ENCODE peak calls at places on chromosomes 11 and 22, in nine cellular contexts. E, D, C, S, T, F, B, M and W are unnamed samples.

GRCh38 chr11:77127969-77128691 is at the start of gene MYO7A:
- DNase-seq in E (no peak), D (peak), C (no peak), S (peak), T (peak), F (no peak), B (peak), M (peak), W (no peak)

GRCh38 chr11:110525883-110526282 is 96.1 kb downstream of the FDX1 start:
- DNase-seq in E (no peak), D (no peak), C (peak), S (no peak), T (no peak), F (peak), B (no peak), M (no peak), W (peak)

GRCh38 chr11:77073328-77074001 is 6.7 kb downstream of the CAPN5 start:
- DNase-seq in E (no peak), D (peak), C (peak), S (peak), T (peak), F (peak), B (no peak), M (peak), W (peak)

GRCh38 chr22:39716534-39716933 is 146.0 kb downstream of the CACNA1I start:
- DNase-seq in E (no peak), D (no peak), C (no peak), S (no peak), T (no peak), F (no peak), B (no peak), M (no peak), W (no peak)

GRCh38 chr11:617248-617911 is 1.6 kb upstream of the IRF7 start:
- DNase-seq in E (no peak), D (no peak), C (no peak), S (no peak), T (no peak), F (no peak), B (no peak), M (no peak), W (no peak)

GRCh38 chr11:22536036-22536435 is 89.6 kb downstream of the FANCF start:
- DNase-seq in E (no peak), D (no peak), C (no peak), S (no peak), T (no peak), F (no peak), B (no peak), M (no peak), W (peak)

GRCh38 chr11:68593441-68593840 is 90.9 kb upstream of the GAL start:
- DNase-seq in E (no peak), D (no peak), C (no peak), S (no peak), T (no peak), F (no peak), B (no peak), M (no peak), W (no peak)

GRCh38 chr11:75313457-75314272 is 37.8 kb downstream of the ARRB1 start:
- DNase-seq in E (no peak), D (no peak), C (peak), S (peak), T (peak), F (peak), B (no peak), M (no peak), W (no peak)

GRCh38 chr11:62710001-62710345 is 2.5 kb downstream of the GNG3 start:
- DNase-seq in E (peak), D (no peak), C (no peak), S (peak), T (no peak), F (no peak), B (peak), M (no peak), W (no peak)

GRCh38 chr22:19098157-19098556 is 24.1 kb downstream of the DGCR2 start:
- DNase-seq in E (no peak), D (no peak), C (no peak), S (no peak), T (no peak), F (no peak), B (no peak), M (no peak), W (no peak)

GRCh38 chr11:82722236-82722635 is 11.4 kb downstream of the FAM181B start:
- DNase-seq in E (no peak), D (no peak), C (no peak), S (no peak), T (no peak), F (no peak), B (no peak), M (no peak), W (no peak)

GRCh38 chr11:114134870-114135269 is 75.4 kb downstream of the ZBTB16 start:
- DNase-seq in E (no peak), D (no peak), C (no peak), S (no peak), T (no peak), F (peak), B (no peak), M (no peak), W (peak)

GRCh38 chr11:14234446-14234845 is 124.5 kb downstream of the RRAS2 start:
- DNase-seq in E (no peak), D (no peak), C (no peak), S (no peak), T (no peak), F (no peak), B (no peak), M (no peak), W (no peak)

GRCh38 chr22:23246982-23247766 is 66.9 kb downstream of the BCR start:
- DNase-seq in E (no peak), D (no peak), C (no peak), S (no peak), T (no peak), F (no peak), B (no peak), M (no peak), W (no peak)

DNA sequence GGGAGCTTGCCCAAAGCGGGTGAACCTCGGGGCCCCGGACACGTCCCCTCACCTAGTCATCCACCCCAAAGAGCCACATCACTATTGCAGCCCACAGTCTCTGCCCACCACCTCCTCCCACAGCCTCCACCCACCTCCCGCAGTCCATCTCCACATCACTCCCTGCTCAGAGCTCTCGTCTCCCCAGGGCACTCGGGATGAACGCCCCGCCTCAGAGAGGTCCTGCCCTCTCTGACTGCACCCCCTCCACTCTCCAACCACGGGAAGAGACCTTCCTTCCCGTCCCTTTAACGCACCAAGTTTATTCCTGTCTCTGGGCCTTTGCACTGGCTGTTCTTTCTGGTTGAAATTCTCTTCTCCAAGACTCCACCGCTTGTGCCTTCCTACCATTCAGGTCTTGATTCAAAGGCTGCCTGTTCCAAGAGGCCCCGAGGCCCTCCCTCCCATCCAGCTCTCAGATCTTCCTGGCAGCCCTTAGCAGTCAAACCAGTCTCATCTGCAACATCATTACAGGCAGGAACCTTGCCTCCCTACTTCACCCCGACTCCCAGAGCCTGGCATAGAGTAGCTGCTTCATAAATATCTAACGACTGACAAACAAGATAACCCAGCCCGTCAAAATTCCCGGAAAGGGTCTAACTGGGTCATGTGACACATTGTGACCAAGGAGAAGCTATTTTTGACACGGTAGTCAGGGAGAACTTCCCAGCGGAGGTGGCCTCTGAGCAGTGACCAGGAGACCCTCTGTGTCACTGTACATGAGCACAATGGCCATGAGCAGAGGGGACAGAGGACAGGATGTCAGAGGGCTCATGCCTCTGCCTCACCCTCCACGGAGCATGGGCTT is 11.1 kb downstream of the KCNJ4 start:
- DNase-seq in E (no peak), D (no peak), C (no peak), S (no peak), T (no peak), F (no peak), B (no peak), M (no peak), W (no peak)
- TF ChIP-seq CTCF in E (no peak), D (no peak), C (no peak), S (no peak), T (no peak), F (no peak), B (no peak), M (no peak), W (no peak)

GRCh38 chr11:36622431-36623136 is 24.5 kb upstream of the RAG2 start:
- DNase-seq in E (peak), D (peak), C (no peak), S (no peak), T (no peak), F (peak), B (no peak), M (no peak), W (peak)
- TF ChIP-seq CTCF in E (peak), D (peak), C (no peak), S (peak), T (peak), F (peak), B (peak), M (peak), W (peak)

DNA sequence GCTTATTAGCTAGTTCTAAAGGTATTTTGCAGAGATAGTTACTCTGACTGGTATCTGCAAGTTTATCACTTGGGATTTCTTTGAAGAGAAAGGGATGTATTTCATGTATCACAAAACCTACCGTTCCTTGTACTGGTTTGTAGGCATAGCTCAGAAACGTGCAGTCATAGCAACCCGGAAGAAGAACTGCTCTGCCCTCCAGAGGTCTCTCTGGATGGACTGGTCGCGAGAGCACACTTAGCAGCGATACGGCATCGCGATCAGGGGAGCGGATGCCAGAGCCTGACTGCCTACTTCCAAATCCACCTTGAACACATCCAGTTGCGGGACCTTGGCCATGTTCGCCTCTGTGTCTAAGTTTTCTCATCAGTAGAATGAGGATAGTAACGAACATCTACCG is 143.3 kb downstream of the WNT7B start:
- DNase-seq in E (no peak), D (no peak), C (no peak), S (no peak), T (no peak), F (no peak), B (no peak), M (no peak), W (no peak)
- TF ChIP-seq CTCF in E (no peak), D (no peak), C (no peak), S (no peak), T (no peak), F (no peak), B (no peak), M (no peak), W (no peak)

DNA sequence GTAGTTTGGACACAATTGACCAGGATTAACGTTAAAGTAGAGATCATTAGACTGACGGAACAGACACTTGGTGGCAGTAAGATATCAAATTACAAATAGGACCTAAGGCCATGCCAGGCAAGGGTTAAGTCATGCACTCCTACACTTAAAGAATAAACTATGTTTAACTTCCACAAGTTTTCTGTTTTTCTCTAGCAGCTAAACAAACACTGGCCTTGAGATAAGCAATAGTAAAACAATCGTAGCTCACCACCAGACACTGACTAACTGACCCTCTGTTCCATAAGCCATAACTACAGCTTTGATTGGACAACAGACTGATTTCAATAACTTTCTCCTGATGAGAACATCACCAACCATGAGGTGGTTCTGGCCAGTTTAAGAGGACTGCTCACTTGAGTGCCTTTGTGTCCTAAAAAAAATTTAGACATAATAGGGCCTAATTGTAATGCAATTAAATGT is 2.0 kb upstream of the CEP126 start:
- DNase-seq in E (no peak), D (no peak), C (no peak), S (no peak), T (no peak), F (peak), B (no peak), M (no peak), W (no peak)
- TF ChIP-seq CTCF in E (no peak), D (no peak), C (no peak), S (no peak), T (no peak), F (no peak), B (no peak), M (no peak), W (no peak)

GRCh38 chr11:105693075-105693474 is 83.2 kb downstream of the GRIA4 start:
- DNase-seq in E (no peak), D (no peak), C (no peak), S (no peak), T (no peak), F (no peak), B (no peak), M (no peak), W (no peak)
- TF ChIP-seq CTCF in E (no peak), D (no peak), C (no peak), S (no peak), T (no peak), F (no peak), B (no peak), M (no peak), W (no peak)

GRCh38 chr11:57567512-57568329 is at the start of gene UBE2L6:
- DNase-seq in E (peak), D (peak), C (peak), S (peak), T (peak), F (peak), B (peak), M (peak), W (peak)
- TF ChIP-seq CTCF in E (peak), D (no peak), C (peak), S (no peak), T (no peak), F (peak), B (no peak), M (no peak), W (no peak)

GRCh38 chr11:72705442-72706365 is 31.5 kb upstream of the PDE2A start:
- DNase-seq in E (no peak), D (no peak), C (no peak), S (no peak), T (peak), F (no peak), B (no peak), M (no peak), W (no peak)

GRCh38 chr11:72702842-72703241 is 28.6 kb upstream of the PDE2A start:
- DNase-seq in E (no peak), D (no peak), C (no peak), S (no peak), T (no peak), F (no peak), B (no peak), M (no peak), W (no peak)

GRCh38 chr11:72703281-72704008 is 29.2 kb upstream of the PDE2A start:
- DNase-seq in E (no peak), D (no peak), C (peak), S (peak), T (no peak), F (peak), B (no peak), M (no peak), W (no peak)

GRCh38 chr11:72704783-72705287 is 30.6 kb upstream of the PDE2A start:
- DNase-seq in E (no peak), D (no peak), C (no peak), S (no peak), T (peak), F (no peak), B (no peak), M (no peak), W (no peak)

GRCh38 chr11:72704028-72704782 is 30.0 kb upstream of the PDE2A start:
- DNase-seq in E (no peak), D (no peak), C (no peak), S (no peak), T (peak), F (no peak), B (no peak), M (no peak), W (no peak)
- TF ChIP-seq CTCF in E (no peak), D (no peak), C (no peak), S (no peak), T (peak), F (no peak), B (no peak), M (no peak), W (no peak)

GRCh38 chr22:42820075-42820763 is 36.9 kb downstream of the ARFGAP3 start:
- DNase-seq in E (no peak), D (no peak), C (no peak), S (no peak), T (no peak), F (peak), B (no peak), M (no peak), W (peak)

GRCh38 chr22:42817556-42817955 is 39.5 kb downstream of the ARFGAP3 start:
- DNase-seq in E (no peak), D (no peak), C (no peak), S (no peak), T (no peak), F (no peak), B (no peak), M (no peak), W (no peak)

GRCh38 chr22:42825796-42826195 is 31.3 kb downstream of the ARFGAP3 start:
- DNase-seq in E (no peak), D (no peak), C (no peak), S (no peak), T (no peak), F (no peak), B (no peak), M (no peak), W (no peak)

GRCh38 chr22:42819412-42820069 is 37.5 kb downstream of the ARFGAP3 start:
- DNase-seq in E (no peak), D (no peak), C (no peak), S (no peak), T (no peak), F (no peak), B (no peak), M (no peak), W (no peak)

GRCh38 chr22:42821386-42821785 is 35.7 kb downstream of the ARFGAP3 start:
- DNase-seq in E (no peak), D (no peak), C (no peak), S (no peak), T (no peak), F (no peak), B (no peak), M (no peak), W (no peak)
- TF ChIP-seq CTCF in E (no peak), D (no peak), C (no peak), S (no peak), T (no peak), F (no peak), B (no peak), M (no peak), W (no peak)